ENCODE peak calls at places on chromosomes 6 and 20, in six cellular contexts. C, R, Q, X, T and O are unnamed samples.

GRCh38 chr20:19073584-19074198 is 138.8 kb upstream of the SLC24A3 start:
- DNase-seq in C (peak; percentile 65), R (no peak), Q (no peak), X (no peak), T (peak; percentile 15), O (peak; percentile 9)

GRCh38 chr6:79421707-79422484 is 115.3 kb downstream of the LCA5 start:
- DNase-seq in C (no peak), R (peak; percentile 92), Q (peak; percentile 93), X (peak; percentile 52), T (no peak), O (no peak)

GRCh38 chr20:22805219-22805618 is 220.8 kb upstream of the FOXA2 start:
- DNase-seq in C (peak; percentile 40), R (peak; percentile 74), Q (peak; percentile 88), X (peak; percentile 85), T (no peak), O (no peak)

GRCh38 chr6:107646176-107646575 is 156.3 kb downstream of the SOBP start:
- DNase-seq in C (no peak), R (no peak), Q (peak; percentile 15), X (peak; percentile 97), T (no peak), O (no peak)

GRCh38 chr20:57483287-57484050 is 41.5 kb downstream of the CTCFL start:
- DNase-seq in C (no peak), R (no peak), Q (no peak), X (no peak), T (no peak), O (no peak)

GRCh38 chr6:128246472-128246871 is 273.9 kb downstream of the PTPRK start:
- DNase-seq in C (no peak), R (no peak), Q (no peak), X (peak; percentile 17), T (no peak), O (no peak)

GRCh38 chr6:134138226-134138975 is 86.0 kb upstream of the SLC2A12 start:
- DNase-seq in C (no peak), R (peak; percentile 55), Q (no peak), X (no peak), T (no peak), O (no peak)

GRCh38 chr6:20707870-20708269 is 173.6 kb downstream of the CDKAL1 start:
- DNase-seq in C (no peak), R (no peak), Q (no peak), X (no peak), T (no peak), O (no peak)

DNA sequence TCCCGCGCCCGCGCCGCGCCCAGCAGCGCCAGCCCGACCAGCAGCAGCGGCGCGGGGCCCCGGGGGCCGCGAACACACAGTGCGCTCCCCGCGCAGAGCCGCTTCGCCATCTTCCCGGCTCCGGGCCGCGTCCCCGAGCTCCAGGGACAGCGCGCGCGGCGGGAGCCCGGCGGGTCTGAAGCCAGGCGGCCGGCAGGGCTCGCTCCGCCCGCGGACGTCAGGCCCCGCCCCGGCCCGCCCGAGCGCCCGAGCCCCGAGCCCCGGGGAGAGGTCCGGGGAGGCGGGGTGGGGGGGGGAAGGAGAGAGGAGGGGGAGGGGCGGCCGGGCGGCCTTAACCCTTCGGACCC is at the start of gene LAMA5:
- DNase-seq in C (peak; percentile 76), R (no peak), Q (no peak), X (no peak), T (no peak), O (peak; percentile 77)
- H3K4ac ChIP-seq in C (no peak within 1 kb of the TSS), R (no peak within 1 kb of the TSS), Q (peak within 1 kb of the TSS; percentile 77), X (peak within 1 kb of the TSS; percentile 53), T (peak within 1 kb of the TSS; percentile 99), O (peak within 1 kb of the TSS; percentile 100)

GRCh38 chr6:46828939-46829338 is 35.8 kb downstream of the MEP1A start:
- DNase-seq in C (no peak), R (no peak), Q (no peak), X (no peak), T (no peak), O (no peak)
- H2AFZ ChIP-seq in C (no peak overlapping the region), R (no peak overlapping the region), Q (no peak overlapping the region), X (no peak overlapping the region), T (peak overlapping the region; percentile 68), O (no peak overlapping the region)

DNA sequence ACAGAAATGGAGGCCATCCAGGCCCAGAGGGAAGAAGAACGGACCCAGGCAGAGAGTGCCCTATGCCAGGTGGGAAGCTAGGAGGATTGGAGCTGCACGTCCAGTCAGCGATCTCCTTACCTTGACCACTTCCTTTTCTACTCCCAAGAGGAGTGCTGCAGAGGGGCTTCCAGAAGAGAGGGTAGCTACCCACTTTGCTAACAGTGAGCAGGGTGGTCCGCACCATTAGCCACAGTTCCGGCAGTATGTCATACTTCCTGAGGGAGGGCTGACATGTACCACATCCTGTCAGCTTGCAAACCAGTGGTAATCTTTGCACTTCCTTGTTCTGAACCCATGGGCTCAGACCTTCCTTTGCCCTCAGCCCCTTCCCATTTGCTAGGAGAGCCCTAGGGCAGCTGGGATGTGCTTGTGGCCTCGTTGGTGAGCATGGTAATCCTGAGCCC is 35.4 kb downstream of the CEP250 start:
- DNase-seq in C (no peak), R (no peak), Q (no peak), X (no peak), T (no peak), O (no peak)
- H3K4ac ChIP-seq in C (no peak overlapping the region), R (no peak overlapping the region), Q (no peak overlapping the region), X (no peak overlapping the region), T (no peak overlapping the region), O (no peak overlapping the region)

DNA sequence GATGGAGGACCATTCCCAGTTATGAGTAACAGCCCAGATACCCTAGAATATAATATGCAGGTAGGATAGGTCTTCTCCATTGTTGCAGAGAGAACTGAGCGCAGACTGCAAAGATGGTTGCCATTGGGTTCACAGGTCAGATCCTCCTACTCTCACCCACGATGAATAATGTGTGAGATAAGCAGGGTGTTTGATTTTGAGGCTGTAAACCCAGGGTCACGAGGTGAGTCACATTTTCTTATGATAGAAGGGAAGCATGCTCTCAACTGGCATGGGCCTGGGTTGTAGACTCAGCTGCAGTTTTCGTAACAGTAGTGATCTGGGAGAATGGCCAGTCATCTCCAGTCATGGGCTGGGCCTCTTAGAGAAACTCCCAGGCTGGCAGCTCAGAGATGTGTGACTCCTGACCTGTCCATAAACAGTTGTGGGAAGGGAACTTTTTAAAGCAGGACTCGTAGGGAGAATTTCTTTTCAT is 74.2 kb downstream of the CD164 start:
- DNase-seq in C (no peak), R (peak; percentile 63), Q (peak; percentile 69), X (peak; percentile 38), T (no peak), O (no peak)
- H2AFZ ChIP-seq in C (no peak overlapping the region), R (no peak overlapping the region), Q (no peak overlapping the region), X (no peak overlapping the region), T (no peak overlapping the region), O (peak overlapping the region; percentile 51)

GRCh38 chr6:36676142-36677058 is 2.1 kb upstream of the CDKN1A start:
- DNase-seq in C (peak; percentile 77), R (peak; percentile 66), Q (peak; percentile 69), X (no peak), T (no peak), O (peak; percentile 21)

GRCh38 chr6:36677059-36677749 is 1.3 kb upstream of the CDKN1A start:
- DNase-seq in C (no peak), R (no peak), Q (peak; percentile 44), X (no peak), T (no peak), O (no peak)

GRCh38 chr6:36679043-36679821 is 718 bp downstream of the CDKN1A start:
- DNase-seq in C (no peak), R (peak; percentile 63), Q (peak; percentile 71), X (peak; percentile 77), T (no peak), O (peak; percentile 39)

GRCh38 chr6:36677753-36678487 is 594 bp upstream of the CDKN1A start:
- DNase-seq in C (no peak), R (no peak), Q (peak; percentile 39), X (no peak), T (no peak), O (no peak)

GRCh38 chr6:36678488-36679042 is at the start of gene CDKN1A:
- DNase-seq in C (peak; percentile 81), R (peak; percentile 93), Q (peak; percentile 97), X (peak; percentile 95), T (no peak), O (peak; percentile 76)
- H3K4ac ChIP-seq in C (no peak within 1 kb of the TSS), R (peak within 1 kb of the TSS; percentile 99), Q (no peak within 1 kb of the TSS), X (peak within 1 kb of the TSS; percentile 60), T (peak within 1 kb of the TSS; percentile 15), O (no peak within 1 kb of the TSS)

GRCh38 chr20:4682682-4683081 is 39.0 kb upstream of the PRND start:
- DNase-seq in C (no peak), R (no peak), Q (no peak), X (no peak), T (no peak), O (no peak)

GRCh38 chr20:4681971-4682370 is 39.7 kb upstream of the PRND start:
- DNase-seq in C (no peak), R (peak; percentile 68), Q (peak; percentile 63), X (peak; percentile 83), T (no peak), O (no peak)

GRCh38 chr20:4685923-4686221 is 35.8 kb upstream of the PRND start:
- DNase-seq in C (no peak), R (no peak), Q (no peak), X (no peak), T (no peak), O (no peak)

GRCh38 chr20:4683261-4683660 is 38.4 kb upstream of the PRND start:
- DNase-seq in C (no peak), R (no peak), Q (no peak), X (no peak), T (no peak), O (no peak)

GRCh38 chr20:4684837-4685413 is 36.8 kb upstream of the PRND start:
- DNase-seq in C (no peak), R (peak; percentile 84), Q (peak; percentile 94), X (peak; percentile 15), T (no peak), O (no peak)
- H2AFZ ChIP-seq in C (no peak overlapping the region), R (peak overlapping the region; percentile 70), Q (no peak overlapping the region), X (no peak overlapping the region), T (peak overlapping the region; percentile 45), O (peak overlapping the region; percentile 2)

GRCh38 chr6:119349341-119350201 is at the start of gene MAN1A1:
- DNase-seq in C (peak; percentile 88), R (peak; percentile 66), Q (peak; percentile 83), X (peak; percentile 86), T (peak; percentile 36), O (peak; percentile 91)

GRCh38 chr6:119349041-119349340 is 570 bp downstream of the MAN1A1 start:
- DNase-seq in C (no peak), R (no peak), Q (no peak), X (no peak), T (no peak), O (no peak)

GRCh38 chr6:119351005-119351394 is 1.4 kb upstream of the MAN1A1 start:
- DNase-seq in C (no peak), R (peak; percentile 63), Q (peak; percentile 58), X (peak; percentile 45), T (no peak), O (no peak)

GRCh38 chr6:119348308-119349040 is 1.1 kb downstream of the MAN1A1 start:
- DNase-seq in C (peak; percentile 47), R (peak; percentile 29), Q (peak; percentile 37), X (peak; percentile 21), T (no peak), O (peak; percentile 37)

GRCh38 chr6:119350202-119351004 is 842 bp upstream of the MAN1A1 start:
- DNase-seq in C (no peak), R (peak; percentile 67), Q (peak; percentile 88), X (peak; percentile 81), T (no peak), O (peak; percentile 14)
- H3K4ac ChIP-seq in C (no peak overlapping the region), R (peak overlapping the region; percentile 65), Q (no peak overlapping the region), X (peak overlapping the region; percentile 60), T (no peak overlapping the region), O (no peak overlapping the region)